ENCODE peak calls at places on chromosomes 6 and 20, in seven cellular contexts. Q is breast epithelium; G is cardiac muscle cell; O is CD8-positive, alpha-beta T cell; H is upper lobe of right lung; A is PC-9; M is sigmoid colon. V is an unnamed sample.

GRCh38 chr20:42366626-42367025 is 748.4 kb upstream of the CHD6 start:
- DNase-seq in G (no peak), O (no peak), Q (no peak), A (no peak), M (no peak), H (no peak), V (no peak)

GRCh38 chr6:139753198-139753861 is 378.9 kb upstream of the CITED2 start:
- DNase-seq in A (no peak), M (no peak), G (peak), Q (no peak), H (no peak), O (no peak), V (peak)

GRCh38 chr6:130872250-130873095 is 45.3 kb downstream of the SMLR1 start:
- DNase-seq in M (peak), A (peak), G (peak), H (peak), Q (peak), O (peak), V (peak)

GRCh38 chr20:33901132-33901523 is 90.0 kb downstream of the CHMP4B start:
- DNase-seq in Q (no peak), O (no peak), M (no peak), H (no peak), A (no peak), G (no peak), V (no peak)

GRCh38 chr6:26328265-26328844 is 36.6 kb upstream of the BTN3A2 start:
- DNase-seq in O (no peak), H (no peak), M (no peak), Q (no peak), G (no peak), A (peak), V (no peak)

GRCh38 chr6:2940010-2940850 is 31.1 kb downstream of the SERPINB6 start:
- DNase-seq in M (no peak), H (no peak), Q (no peak), O (peak), A (no peak), G (no peak), V (no peak)

GRCh38 chr6:98834060-98835031 is at the start of gene POU3F2:
- DNase-seq in O (peak), M (peak), G (peak), A (peak), H (peak), Q (no peak), V (peak)

GRCh38 chr6:73739097-73739496 is 43.1 kb downstream of the CD109 start:
- DNase-seq in G (peak), H (no peak), O (no peak), A (no peak), M (no peak), Q (no peak), V (peak)

GRCh38 chr6:110036408-110037302 is 58.5 kb downstream of the GPR6 start:
- DNase-seq in A (no peak), H (no peak), Q (no peak), G (no peak), O (no peak), M (no peak), V (no peak)

GRCh38 chr6:90362273-90362672 is 65.6 kb upstream of the BACH2 start:
- DNase-seq in Q (no peak), G (peak), A (no peak), H (no peak), O (no peak), M (no peak), V (peak)

GRCh38 chr6:72560721-72561593 is 60.9 kb upstream of the KCNQ5 start:
- DNase-seq in M (no peak), G (peak), O (no peak), Q (no peak), H (no peak), A (no peak), V (peak)

GRCh38 chr6:108176281-108177089 is 10.7 kb downstream of the NR2E1 start:
- DNase-seq in G (no peak), Q (no peak), A (no peak), O (no peak), H (no peak), M (no peak), V (no peak)

GRCh38 chr6:158251565-158251964 is 60.7 kb upstream of the TULP4 start:
- DNase-seq in A (no peak), O (no peak), Q (no peak), H (no peak), G (no peak), M (no peak), V (no peak)

GRCh38 chr6:21873562-21873961 is 280.0 kb downstream of the SOX4 start:
- DNase-seq in M (peak), A (no peak), O (no peak), G (peak), H (no peak), Q (no peak), V (peak)

GRCh38 chr6:74557236-74557635 is 648.6 kb downstream of the COL12A1 start:
- DNase-seq in Q (no peak), A (no peak), O (no peak), H (no peak), G (no peak), M (no peak), V (no peak)

GRCh38 chr20:1338801-1339200 is 9.9 kb upstream of the SDCBP2 start:
- DNase-seq in M (no peak), G (no peak), Q (no peak), H (no peak), A (no peak), O (no peak), V (no peak)

GRCh38 chr20:53921443-53921973 is 148.9 kb downstream of the BCAS1 start:
- DNase-seq in G (no peak), Q (no peak), H (no peak), A (no peak), O (no peak), M (no peak), V (no peak)

GRCh38 chr20:53919886-53920285 is 150.5 kb downstream of the BCAS1 start:
- DNase-seq in O (no peak), H (no peak), A (no peak), G (no peak), Q (no peak), M (no peak), V (no peak)

GRCh38 chr20:53918949-53919361 is 151.4 kb downstream of the BCAS1 start:
- DNase-seq in G (no peak), M (no peak), Q (no peak), H (no peak), A (no peak), O (no peak), V (no peak)

GRCh38 chr20:53922901-53923314 is 147.5 kb downstream of the BCAS1 start:
- DNase-seq in G (peak), Q (no peak), O (no peak), A (no peak), H (no peak), M (no peak), V (no peak)

GRCh38 chr20:53920647-53921245 is 149.6 kb downstream of the BCAS1 start:
- DNase-seq in H (no peak), Q (no peak), O (no peak), A (no peak), G (no peak), M (no peak), V (no peak)
- H3K27ac ChIP-seq in H (no peak), Q (no peak), O (no peak), A (no peak), G (no peak), M (no peak), V (no peak)

GRCh38 chr20:4060054-4060795 is 44.9 kb upstream of the RNF24 start:
- DNase-seq in M (peak), H (peak), A (no peak), Q (peak), G (no peak), O (no peak), V (no peak)
- H3K27ac ChIP-seq in M (no peak), H (no peak), A (no peak), Q (peak), G (no peak), O (no peak), V (no peak)

DNA sequence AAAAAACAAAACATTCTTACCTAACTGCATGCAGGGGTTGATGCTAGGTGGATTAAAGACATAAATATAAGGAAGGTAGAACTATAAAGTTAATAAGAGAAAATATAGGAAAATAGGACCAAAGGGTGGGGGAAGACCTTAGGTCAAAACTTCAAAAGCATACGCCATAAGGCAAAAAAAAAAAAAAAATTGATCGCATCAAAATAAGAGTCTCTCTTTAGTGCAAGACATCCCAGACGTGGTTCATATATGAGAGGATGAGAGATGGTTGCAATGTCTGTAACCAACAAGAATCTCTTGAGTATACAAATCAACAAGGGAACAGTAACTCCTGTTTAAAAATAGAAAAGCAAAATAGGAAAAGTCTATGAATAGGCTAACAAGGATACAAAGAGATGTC is 8.5 kb downstream of the BAG2 start:
- DNase-seq in Q (no peak), H (no peak), G (no peak), O (no peak), A (no peak), M (no peak), V (no peak)
- H3K27ac ChIP-seq in Q (no peak), H (peak), G (no peak), O (no peak), A (no peak), M (peak), V (no peak)

GRCh38 chr6:135936606-135937005 is 85.1 kb downstream of the PDE7B start:
- DNase-seq in H (no peak), A (no peak), G (peak), M (no peak), Q (no peak), O (no peak), V (peak)
- H3K27ac ChIP-seq in H (no peak), A (no peak), G (no peak), M (no peak), Q (no peak), O (no peak), V (peak)

DNA sequence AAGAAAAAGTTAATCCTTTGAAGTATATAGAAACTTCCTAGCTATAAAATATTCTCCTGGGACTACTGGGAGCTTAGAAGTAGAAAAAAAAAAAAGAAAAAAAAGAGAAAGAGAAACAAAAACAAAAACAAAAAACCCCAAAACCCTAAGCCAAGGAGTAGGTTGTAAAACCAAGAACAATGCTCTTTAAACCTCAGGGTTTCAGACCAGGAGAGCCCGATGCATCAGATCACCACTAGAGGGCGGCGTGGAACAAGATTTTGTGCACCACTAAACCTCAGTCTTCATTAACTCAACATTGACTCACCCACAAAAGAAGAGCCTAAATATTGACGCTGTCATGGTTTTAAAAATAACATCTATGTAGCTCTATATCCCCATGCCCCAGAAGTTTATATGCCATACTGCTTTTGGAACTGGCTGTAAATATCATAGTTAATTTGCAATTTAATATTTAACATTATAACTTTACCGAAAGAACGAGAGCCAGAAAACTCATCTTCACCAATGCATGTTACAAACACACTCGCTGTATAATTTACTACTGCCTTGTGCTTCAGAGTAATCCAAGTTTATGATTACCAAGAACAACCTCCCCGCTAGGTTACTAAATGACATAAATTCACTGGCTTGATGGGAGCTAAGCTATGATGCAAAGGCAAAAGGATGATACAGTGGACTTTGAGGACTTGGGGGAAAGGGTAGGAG is 19.2 kb downstream of the MCUR1 start:
- DNase-seq in M (peak), G (peak), O (peak), A (peak), H (peak), Q (peak), V (peak)
- H3K27ac ChIP-seq in M (peak), G (no peak), O (no peak), A (peak), H (no peak), Q (peak), V (no peak)

GRCh38 chr20:19254086-19254821 is 41.8 kb downstream of the SLC24A3 start:
- DNase-seq in A (no peak), Q (no peak), O (no peak), M (no peak), G (peak), H (no peak), V (no peak)

GRCh38 chr20:19252670-19253120 is 40.3 kb downstream of the SLC24A3 start:
- DNase-seq in H (peak), G (peak), A (no peak), M (peak), O (no peak), Q (no peak), V (no peak)

GRCh38 chr20:19254956-19255355 is 42.5 kb downstream of the SLC24A3 start:
- DNase-seq in Q (no peak), H (no peak), M (no peak), O (no peak), G (no peak), A (no peak), V (no peak)

GRCh38 chr20:19251958-19252669 is 39.7 kb downstream of the SLC24A3 start:
- DNase-seq in M (no peak), A (no peak), H (no peak), O (no peak), G (no peak), Q (no peak), V (no peak)

DNA sequence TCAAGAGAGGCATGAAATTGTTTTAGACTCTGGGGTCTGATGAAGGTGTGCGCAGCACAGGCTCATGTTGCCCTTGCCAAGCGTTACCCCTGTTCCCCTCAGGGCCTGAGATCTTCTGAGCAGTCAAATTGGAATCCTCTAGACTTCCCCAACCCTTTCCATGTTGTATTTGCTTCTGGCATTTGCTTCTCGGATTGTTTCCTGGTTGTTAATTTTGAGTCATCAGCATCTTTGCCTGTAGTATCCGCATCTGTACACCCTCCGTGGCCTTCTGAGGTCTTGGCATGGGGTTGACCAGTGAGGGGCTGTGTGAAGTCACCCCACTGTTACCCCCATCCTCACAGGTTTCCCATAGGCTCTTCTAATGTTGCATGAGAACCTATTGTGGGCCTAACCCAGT is 40.9 kb downstream of the SLC24A3 start:
- DNase-seq in G (no peak), O (no peak), H (no peak), Q (no peak), M (no peak), A (no peak), V (no peak)
- H3K27ac ChIP-seq in G (no peak), O (no peak), H (peak), Q (no peak), M (no peak), A (no peak), V (no peak)

GRCh38 chr6:13544454-13545186 is 29.8 kb upstream of the SIRT5 start:
- DNase-seq in A (no peak), O (no peak), G (no peak), Q (no peak), M (no peak), H (no peak), V (no peak)
- H3K27ac ChIP-seq in A (no peak), O (no peak), G (no peak), Q (no peak), M (no peak), H (no peak), V (no peak)

DNA sequence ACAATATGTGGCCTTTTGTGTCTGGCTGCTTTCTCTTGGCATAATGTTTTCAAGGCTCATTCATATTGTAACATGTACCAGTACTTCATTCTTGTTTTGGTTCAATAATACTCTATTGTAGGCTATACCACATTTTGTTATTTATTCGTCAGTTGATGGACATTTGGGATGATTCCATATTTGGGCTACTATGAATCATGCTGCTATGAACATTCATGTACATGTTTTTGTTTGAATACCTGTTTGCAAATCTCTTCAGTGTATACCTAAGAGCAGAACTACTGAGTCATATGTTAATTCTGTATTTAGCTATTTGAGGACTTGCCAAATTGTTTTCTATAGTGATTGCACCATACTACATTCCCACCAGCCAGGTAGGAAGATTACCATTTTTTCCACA is 259.9 kb downstream of the GMPR start:
- DNase-seq in Q (no peak), O (no peak), G (no peak), M (no peak), A (no peak), H (no peak), V (no peak)
- H3K27ac ChIP-seq in Q (no peak), O (no peak), G (peak), M (no peak), A (no peak), H (no peak), V (no peak)

DNA sequence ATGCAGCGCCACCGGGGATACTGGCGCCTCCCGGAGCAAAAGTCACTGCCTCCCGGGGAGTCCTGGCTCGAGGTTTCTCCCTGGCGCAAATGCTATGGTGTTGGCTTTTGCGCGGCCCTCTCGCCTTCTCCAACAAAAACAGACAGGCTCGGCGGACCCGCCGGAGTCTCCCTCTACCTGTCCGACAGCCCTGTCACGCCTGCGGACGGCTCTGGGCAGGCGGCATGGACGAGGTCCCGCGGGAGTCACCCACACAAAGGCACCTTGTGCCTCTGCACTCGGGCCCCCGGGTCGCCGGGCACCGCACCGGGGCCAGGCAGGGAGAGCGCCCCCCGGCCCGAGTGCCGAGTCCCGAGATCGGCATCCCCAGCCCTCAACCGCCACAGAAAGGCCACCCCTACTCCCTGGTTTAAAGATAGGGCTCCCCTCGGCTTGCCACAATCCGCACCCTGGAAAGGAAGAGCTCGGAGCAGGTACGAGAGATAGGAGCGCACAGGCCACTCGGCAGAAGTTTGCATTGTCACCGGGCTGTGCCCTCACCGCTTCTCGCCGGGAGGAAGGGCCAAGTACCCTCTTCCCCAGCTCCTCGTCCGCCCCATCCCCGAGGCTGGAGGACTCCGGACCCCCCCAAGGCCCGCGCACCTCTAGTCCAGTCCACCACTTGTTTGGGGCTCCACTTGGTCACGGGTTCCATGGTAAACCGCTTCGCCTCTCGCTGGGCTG is 903 bp downstream of the CNKSR3 start:
- DNase-seq in M (peak), O (no peak), H (peak), A (peak), Q (peak), G (peak), V (no peak)
- H3K27ac ChIP-seq in M (peak), O (no peak), H (peak), A (peak), Q (peak), G (peak), V (peak)

DNA sequence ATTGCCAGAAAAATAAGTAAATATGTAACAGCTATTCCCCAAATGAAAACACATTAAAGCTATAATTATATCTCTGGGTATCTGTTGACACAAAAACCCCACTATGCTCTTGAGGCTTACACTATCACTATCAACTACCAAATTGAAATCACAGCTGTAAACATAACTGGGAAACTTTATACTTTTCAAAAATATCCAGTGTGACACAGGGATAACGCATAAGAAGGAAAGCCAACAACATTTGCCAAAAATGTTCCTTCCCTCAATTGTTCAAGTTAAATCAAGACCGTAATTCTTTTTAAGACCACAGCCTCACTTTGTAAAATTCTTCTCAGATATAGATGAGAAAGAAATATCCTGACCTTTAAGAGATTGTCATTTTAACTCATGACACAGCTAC is 3.1 kb downstream of the ZHX3 start:
- DNase-seq in H (no peak), A (no peak), G (no peak), Q (no peak), O (no peak), M (no peak), V (no peak)
- H3K27ac ChIP-seq in H (peak), A (no peak), G (no peak), Q (no peak), O (no peak), M (peak), V (no peak)

V was measured in brain microvascular endothelial cell.